ENCODE peak calls at places on chromosomes 4 and X, in four cellular contexts. A, J, T and P are unnamed samples.

GRCh38 chr4:70496231-70496630 is 22.1 kb upstream of the AMTN start:
- DNase-seq in T (no peak), A (no peak), J (no peak), P (no peak)

GRCh38 chr4:75995727-75996126 is 5.0 kb upstream of the SDAD1 start:
- DNase-seq in T (no peak), J (no peak), A (peak; percentile 70), P (no peak)

GRCh38 chrX:153164733-153165132 is 14.4 kb upstream of the MAGEA1 start:
- DNase-seq in J (no peak), T (no peak), A (no peak), P (no peak)

GRCh38 chr4:57504139-57504538 is 394.0 kb upstream of the IGFBP7 start:
- DNase-seq in J (no peak), A (no peak), T (no peak), P (no peak)

GRCh38 chr4:101597204-101597603 is 193.3 kb upstream of the BANK1 start:
- DNase-seq in A (no peak), J (no peak), T (no peak), P (no peak)

GRCh38 chrX:30304866-30305265 is 4.3 kb downstream of the NR0B1 start:
- DNase-seq in A (peak; percentile 56), J (no peak), T (no peak), P (no peak)

GRCh38 chr4:53273726-53274125 is 92.1 kb downstream of the SCFD2 start:
- DNase-seq in A (peak; percentile 7), J (no peak), T (no peak), P (no peak)

GRCh38 chr4:163556169-163556568 is 61.7 kb downstream of the TMA16 start:
- DNase-seq in J (no peak), T (no peak), A (no peak), P (no peak)

GRCh38 chrX:17527135-17527701 is 152.2 kb downstream of the NHS start:
- DNase-seq in T (no peak), J (peak; percentile 61), A (no peak), P (no peak)

GRCh38 chr4:73520821-73521220 is 39.3 kb downstream of the AFM start:
- DNase-seq in J (no peak), A (peak; percentile 72), T (no peak), P (no peak)

GRCh38 chr4:164779811-164780216 is 25.9 kb downstream of the SMIM31 start:
- DNase-seq in T (no peak), A (peak; percentile 60), J (peak; percentile 37), P (no peak)

GRCh38 chr4:139015948-139016451 is 419 bp downstream of the NOCT start:
- DNase-seq in A (no peak), J (peak; percentile 56), T (peak; percentile 77), P (no peak)

GRCh38 chr4:98627883-98628282 is 30.5 kb downstream of the TSPAN5 start:
- DNase-seq in A (peak; percentile 54), J (no peak), T (no peak), P (no peak)

GRCh38 chr4:28225005-28225404 is 1364.4 kb downstream of the STIM2 start:
- DNase-seq in T (no peak), A (peak; percentile 82), J (no peak), P (no peak)

DNA sequence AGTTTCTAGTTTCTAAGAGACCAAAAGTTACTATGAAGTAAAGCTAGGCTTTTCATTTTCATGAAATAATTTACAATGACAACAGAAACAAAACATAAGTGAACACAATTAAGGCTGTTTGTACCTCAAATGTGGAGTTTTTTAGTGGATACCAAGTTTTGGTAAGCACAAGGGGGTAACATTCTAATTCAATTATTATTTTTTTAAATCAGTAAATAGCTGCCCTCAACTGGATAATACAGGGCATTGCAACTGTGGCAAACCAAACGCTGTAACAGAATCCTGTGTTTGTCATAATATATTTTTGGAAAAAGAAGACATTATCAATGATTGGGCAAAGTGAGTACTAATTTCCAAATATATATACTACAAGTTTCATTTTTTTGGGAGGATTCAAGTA is 150.3 kb downstream of the FBXW7 start:
- DNase-seq in T (no peak), A (peak; percentile 22), J (no peak), P (no peak)
- TF ChIP-seq CTCF in T (no peak), A (peak; percentile 66), J (no peak), P (no peak)

GRCh38 chrX:31663172-31663571 is 591.3 kb upstream of the FTHL17 start:
- DNase-seq in J (no peak), T (no peak), A (no peak), P (no peak)
- TF ChIP-seq CTCF in J (no peak), T (no peak), A (no peak), P (no peak)

GRCh38 chrX:125378205-125378604 is 58.5 kb downstream of the TEX13C start:
- DNase-seq in J (no peak), A (peak; percentile 3), T (no peak), P (no peak)
- TF ChIP-seq CTCF in J (no peak), A (no peak), T (no peak), P (no peak)

GRCh38 chrX:47958943-47959342 is 44.8 kb downstream of the ZNF182 start:
- DNase-seq in A (peak; percentile 1), J (no peak), T (no peak), P (no peak)
- TF ChIP-seq CTCF in A (no peak), J (no peak), T (no peak), P (no peak)